ENCODE peak calls at places on chromosomes 11 and 22, in four cellular contexts. L is T-cell, A is D721Med, K is progenitor cell of endocrine pancreas. H is an unnamed sample.

GRCh38 chr11:46446343-46446751 is 54.8 kb upstream of the CHRM4 start:
- DNase-seq in L (no peak), A (no peak), K (no peak), H (no peak)

GRCh38 chr22:32413715-32414114 is 1.7 kb upstream of the RTCB start:
- DNase-seq in L (no peak), A (no peak), K (no peak), H (no peak)

GRCh38 chr22:47157486-47158270 is 395.2 kb downstream of the TBC1D22A start:
- DNase-seq in L (no peak), A (no peak), K (no peak), H (no peak)

GRCh38 chr11:107819361-107820014 is 39.1 kb downstream of the SLC35F2 start:
- DNase-seq in L (no peak), A (no peak), K (no peak), H (no peak)

GRCh38 chr11:17734986-17735822 is 623 bp downstream of the KCNC1 start:
- DNase-seq in L (peak; percentile 5), A (no peak), K (peak; percentile 82), H (no peak)

GRCh38 chr11:69369210-69369609 is 75.3 kb downstream of the MYEOV start:
- DNase-seq in L (no peak), A (no peak), K (no peak), H (no peak)

GRCh38 chr11:122405788-122406341 is 249.7 kb upstream of the UBASH3B start:
- DNase-seq in L (no peak), A (no peak), K (no peak), H (no peak)

GRCh38 chr11:16191852-16192240 is 164.5 kb downstream of the SOX6 start:
- DNase-seq in L (no peak), A (no peak), K (no peak), H (no peak)

GRCh38 chr11:119355091-119355843 is 8.8 kb upstream of the MFRP start:
- DNase-seq in L (no peak), A (no peak), K (no peak), H (no peak)

GRCh38 chr11:8828580-8829358 is 82.2 kb upstream of the AKIP1 start:
- DNase-seq in L (no peak), A (no peak), K (no peak), H (no peak)

GRCh38 chr22:41469218-41469851 is 418 bp downstream of the ACO2 start:
- DNase-seq in L (no peak), A (no peak), K (no peak), H (no peak)

GRCh38 chr22:32343929-32344328 is 13.7 kb upstream of the RFPL3 start:
- DNase-seq in L (no peak), A (no peak), K (no peak), H (no peak)

GRCh38 chr22:42625416-42625815 is 10.7 kb upstream of the POLDIP3 start:
- DNase-seq in L (no peak), A (no peak), K (no peak), H (no peak)

GRCh38 chr11:32792948-32793475 is 1.4 kb downstream of the CCDC73 start:
- DNase-seq in L (peak; percentile 62), A (no peak), K (peak; percentile 31), H (peak; percentile 43)

GRCh38 chr11:2300290-2300935 is 1.3 kb downstream of the C11orf21 start:
- DNase-seq in L (peak; percentile 45), A (no peak), K (no peak), H (no peak)

GRCh38 chr11:66326261-66327111 is 9.6 kb upstream of the CD248 start:
- DNase-seq in L (peak; percentile 63), A (no peak), K (no peak), H (no peak)

GRCh38 chr11:116540645-116541044 is 232.1 kb downstream of the BUD13 start:
- DNase-seq in L (no peak), A (no peak), K (no peak), H (no peak)

GRCh38 chr11:123180574-123180973 is 14.5 kb downstream of the CLMP start:
- DNase-seq in L (no peak), A (no peak), K (no peak), H (no peak)

GRCh38 chr22:33380789-33381530 is 322.8 kb upstream of the SYN3 start:
- DNase-seq in L (no peak), A (no peak), K (no peak), H (no peak)

GRCh38 chr11:18540207-18541009 is 13.7 kb upstream of the TSG101 start:
- DNase-seq in L (no peak), A (no peak), K (no peak), H (no peak)

GRCh38 chr11:17775507-17776212 is 41.1 kb downstream of the KCNC1 start:
- DNase-seq in L (no peak), A (no peak), K (no peak), H (no peak)

GRCh38 chr11:95531116-95531515 is 258.5 kb downstream of the FAM76B start:
- DNase-seq in L (no peak), A (no peak), K (no peak), H (no peak)

GRCh38 chr22:44972363-44973083 is 37.3 kb downstream of the PHF21B start:
- DNase-seq in L (peak; percentile 6), A (no peak), K (no peak), H (no peak)

GRCh38 chr11:17593466-17594245 is 46.6 kb downstream of the OTOG start:
- DNase-seq in L (no peak), A (no peak), K (no peak), H (no peak)

GRCh38 chr22:46815896-46816721 is 53.7 kb downstream of the TBC1D22A start:
- DNase-seq in L (no peak), A (no peak), K (no peak), H (no peak)

GRCh38 chr11:118878187-118878586 is 5.5 kb upstream of the CXCR5 start:
- DNase-seq in L (peak; percentile 23), A (no peak), K (no peak), H (no peak)

GRCh38 chr11:119340335-119341221 is at the start of gene C1QTNF5:
- DNase-seq in L (no peak), A (no peak), K (no peak), H (no peak)

GRCh38 chr11:312092-312816 is 1.6 kb upstream of the IFITM1 start:
- DNase-seq in L (no peak), A (no peak), K (no peak), H (no peak)

GRCh38 chr22:30208631-30209603 is 37.6 kb downstream of the LIF start:
- DNase-seq in L (no peak), A (no peak), K (no peak), H (no peak)

GRCh38 chr22:35561796-35562526 is 21.3 kb downstream of the RASD2 start:
- DNase-seq in L (no peak), A (no peak), K (no peak), H (no peak)